ENCODE peak calls at places on chromosomes 2 and 18, in nine cellular contexts. D, H, A, V, B, R, J, I and Y are unnamed samples.

GRCh38 chr2:105843797-105844374 is 99.2 kb downstream of the NCK2 start:
- DNase-seq in D (no peak), H (no peak), A (no peak), V (no peak), B (no peak), R (no peak), J (no peak), I (no peak), Y (no peak)

GRCh38 chr2:200471324-200471848 is 38.5 kb downstream of the KCTD18 start:
- DNase-seq in D (no peak), H (no peak), A (peak; percentile 67), V (peak; percentile 36), B (peak; percentile 42), R (no peak), J (peak; percentile 11), I (peak; percentile 60), Y (no peak)

GRCh38 chr2:134623796-134624195 is 95.0 kb downstream of the TMEM163 start:
- DNase-seq in D (no peak), H (no peak), A (peak; percentile 16), V (no peak), B (no peak), R (no peak), J (no peak), I (no peak), Y (no peak)

GRCh38 chr18:36568487-36568886 is 260.3 kb downstream of the TPGS2 start:
- DNase-seq in D (no peak), H (no peak), A (no peak), V (no peak), B (peak; percentile 77), R (no peak), J (no peak), I (no peak), Y (no peak)

GRCh38 chr2:46294185-46294836 is 2.9 kb upstream of the EPAS1 start:
- DNase-seq in D (no peak), H (no peak), A (peak; percentile 8), V (peak; percentile 53), B (peak; percentile 48), R (no peak), J (no peak), I (peak; percentile 42), Y (no peak)

GRCh38 chr2:133421516-133422324 is 146.5 kb downstream of the NCKAP5 start:
- DNase-seq in D (no peak), H (no peak), A (no peak), V (no peak), B (peak; percentile 18), R (no peak), J (peak; percentile 10), I (no peak), Y (no peak)

GRCh38 chr2:174764281-174765063 is at the start of gene CHRNA1:
- DNase-seq in D (peak; percentile 74), H (no peak), A (no peak), V (no peak), B (no peak), R (no peak), J (no peak), I (no peak), Y (no peak)

GRCh38 chr2:160365691-160366367 is 127.8 kb downstream of the RBMS1 start:
- DNase-seq in D (no peak), H (no peak), A (no peak), V (no peak), B (no peak), R (peak; percentile 74), J (no peak), I (no peak), Y (no peak)

GRCh38 chr18:59912007-59912550 is 12.3 kb downstream of the PMAIP1 start:
- DNase-seq in D (no peak), H (no peak), A (no peak), V (no peak), B (no peak), R (no peak), J (no peak), I (no peak), Y (no peak)

GRCh38 chr2:222052934-222053367 is 245.8 kb downstream of the PAX3 start:
- DNase-seq in D (no peak), H (no peak), A (no peak), V (peak; percentile 23), B (peak; percentile 15), R (no peak), J (peak; percentile 55), I (no peak), Y (no peak)